ENCODE peak calls at places on chromosomes 4 and X, in ten cellular contexts. X, F, V, I, N, P, A, R, T and G are unnamed samples.

GRCh38 chrX:54529166-54529558 is 857 bp upstream of the GNL3L start:
- DNase-seq in A (no peak), N (no peak), R (no peak), P (no peak), V (no peak), T (no peak), I (no peak), X (no peak), F (no peak), G (no peak)

GRCh38 chrX:96683997-96684338 is 674 bp upstream of the DIAPH2 start:
- DNase-seq in T (peak), V (no peak), N (no peak), P (no peak), X (no peak), I (no peak), F (no peak), R (no peak), A (no peak), G (peak)

GRCh38 chr4:84913176-84913575 is 53.3 kb downstream of the WDFY3 start:
- DNase-seq in N (no peak), X (no peak), A (no peak), P (no peak), R (no peak), F (no peak), T (no peak), I (no peak), V (no peak), G (no peak)

GRCh38 chrX:11770320-11770719 is 12.3 kb downstream of the MSL3 start:
- DNase-seq in A (peak), I (peak), P (no peak), N (peak), V (peak), T (peak), X (peak), R (peak), F (peak), G (peak)

GRCh38 chrX:105136786-105137185 is 83.7 kb downstream of the TEX13A start:
- DNase-seq in A (peak), F (no peak), I (no peak), N (no peak), V (no peak), X (peak), T (no peak), R (no peak), P (no peak), G (no peak)

GRCh38 chr4:151674804-151675290 is 86.0 kb downstream of the GATB start:
- DNase-seq in X (peak), P (peak), A (peak), N (no peak), R (peak), F (peak), V (no peak), T (no peak), I (peak), G (peak)

GRCh38 chr4:53575552-53575951 is 15.7 kb downstream of the LNX1 start:
- DNase-seq in X (no peak), N (no peak), P (no peak), R (no peak), T (no peak), F (no peak), I (no peak), A (no peak), V (no peak), G (no peak)

GRCh38 chrX:19904778-19905367 is 17.5 kb upstream of the SH3KBP1 start:
- DNase-seq in V (peak), I (no peak), X (peak), A (peak), F (peak), T (peak), P (no peak), N (peak), R (no peak), G (peak)

GRCh38 chrX:130091976-130092522 is 18.2 kb downstream of the ELF4 start:
- DNase-seq in N (no peak), X (no peak), R (peak), P (peak), A (peak), F (no peak), I (peak), T (peak), V (no peak), G (no peak)

GRCh38 chr4:989722-990471 is 3.1 kb downstream of the IDUA start:
- DNase-seq in I (no peak), N (no peak), A (no peak), V (no peak), P (no peak), F (no peak), X (no peak), T (no peak), R (no peak), G (no peak)

GRCh38 chr4:110613710-110614109 is 9.2 kb downstream of the PITX2 start:
- DNase-seq in F (no peak), T (no peak), I (no peak), A (no peak), V (no peak), N (no peak), P (no peak), X (no peak), R (peak), G (no peak)

GRCh38 chrX:10074241-10074941 is 82.4 kb upstream of the CLCN4 start:
- DNase-seq in T (no peak), N (no peak), P (no peak), A (no peak), F (no peak), I (no peak), R (no peak), V (no peak), X (peak), G (no peak)

GRCh38 chrX:150805736-150806135 is 92.7 kb downstream of the CD99L2 start:
- DNase-seq in A (no peak), I (no peak), V (peak), P (no peak), T (no peak), R (no peak), F (no peak), N (no peak), X (no peak), G (no peak)

GRCh38 chrX:68726366-68726765 is 78.9 kb downstream of the STARD8 start:
- DNase-seq in R (no peak), P (no peak), I (no peak), V (no peak), N (no peak), A (no peak), T (no peak), F (no peak), X (no peak), G (no peak)

GRCh38 chr4:14059006-14059405 is 431.5 kb upstream of the BOD1L1 start:
- DNase-seq in R (no peak), X (peak), A (no peak), V (peak), P (no peak), F (no peak), I (no peak), T (no peak), N (no peak), G (no peak)

GRCh38 chr4:85886665-85887064 is 411.7 kb downstream of the ARHGAP24 start:
- DNase-seq in R (no peak), I (no peak), N (no peak), A (peak), T (no peak), F (no peak), P (no peak), X (no peak), V (no peak), G (no peak)

GRCh38 chr4:39179681-39180080 is 2.6 kb upstream of the WDR19 start:
- DNase-seq in P (no peak), A (no peak), I (no peak), N (no peak), F (no peak), X (no peak), T (no peak), R (no peak), V (no peak), G (no peak)

GRCh38 chr4:39181520-39181904 is 817 bp upstream of the WDR19 start:
- DNase-seq in N (no peak), F (no peak), V (no peak), A (no peak), X (no peak), P (no peak), T (no peak), R (no peak), I (no peak), G (no peak)

GRCh38 chr4:39181905-39182638 is at the start of gene WDR19:
- DNase-seq in P (peak), F (peak), X (peak), V (peak), I (peak), N (peak), T (peak), R (peak), A (peak), G (peak)

GRCh38 chr4:39178706-39179105 is 3.6 kb upstream of the WDR19 start:
- DNase-seq in P (no peak), R (no peak), X (no peak), I (no peak), A (no peak), F (no peak), N (no peak), V (peak), T (no peak), G (no peak)
- H3K9ac ChIP-seq in P (no peak), R (no peak), X (no peak), I (no peak), A (no peak), F (no peak), N (no peak), V (no peak), T (no peak), G (no peak)

DNA sequence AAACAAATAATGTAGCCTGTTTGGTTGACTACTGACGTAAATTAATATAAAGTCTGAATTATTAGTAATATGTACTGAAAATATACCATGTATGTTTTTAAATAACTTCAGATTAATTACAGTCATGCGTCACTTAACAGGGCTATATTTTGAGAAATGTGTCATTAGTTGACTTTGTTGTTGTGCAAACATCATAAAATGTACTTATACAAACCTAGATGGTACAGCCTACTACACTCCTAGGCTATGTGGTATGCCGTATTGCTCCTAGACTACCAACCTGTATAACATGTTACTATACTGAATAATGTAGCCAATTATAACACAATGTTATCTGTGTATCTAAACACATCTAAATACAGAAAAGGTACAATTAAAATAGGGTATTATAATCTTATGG is 66.6 kb downstream of the RNF150 start:
- DNase-seq in R (no peak), X (no peak), N (no peak), F (no peak), P (no peak), I (no peak), A (no peak), T (no peak), V (no peak), G (no peak)
- TF ChIP-seq CTCF in R (no peak), X (no peak), N (no peak), F (no peak), P (no peak), I (no peak), A (no peak), T (no peak), V (no peak), G (no peak)

DNA sequence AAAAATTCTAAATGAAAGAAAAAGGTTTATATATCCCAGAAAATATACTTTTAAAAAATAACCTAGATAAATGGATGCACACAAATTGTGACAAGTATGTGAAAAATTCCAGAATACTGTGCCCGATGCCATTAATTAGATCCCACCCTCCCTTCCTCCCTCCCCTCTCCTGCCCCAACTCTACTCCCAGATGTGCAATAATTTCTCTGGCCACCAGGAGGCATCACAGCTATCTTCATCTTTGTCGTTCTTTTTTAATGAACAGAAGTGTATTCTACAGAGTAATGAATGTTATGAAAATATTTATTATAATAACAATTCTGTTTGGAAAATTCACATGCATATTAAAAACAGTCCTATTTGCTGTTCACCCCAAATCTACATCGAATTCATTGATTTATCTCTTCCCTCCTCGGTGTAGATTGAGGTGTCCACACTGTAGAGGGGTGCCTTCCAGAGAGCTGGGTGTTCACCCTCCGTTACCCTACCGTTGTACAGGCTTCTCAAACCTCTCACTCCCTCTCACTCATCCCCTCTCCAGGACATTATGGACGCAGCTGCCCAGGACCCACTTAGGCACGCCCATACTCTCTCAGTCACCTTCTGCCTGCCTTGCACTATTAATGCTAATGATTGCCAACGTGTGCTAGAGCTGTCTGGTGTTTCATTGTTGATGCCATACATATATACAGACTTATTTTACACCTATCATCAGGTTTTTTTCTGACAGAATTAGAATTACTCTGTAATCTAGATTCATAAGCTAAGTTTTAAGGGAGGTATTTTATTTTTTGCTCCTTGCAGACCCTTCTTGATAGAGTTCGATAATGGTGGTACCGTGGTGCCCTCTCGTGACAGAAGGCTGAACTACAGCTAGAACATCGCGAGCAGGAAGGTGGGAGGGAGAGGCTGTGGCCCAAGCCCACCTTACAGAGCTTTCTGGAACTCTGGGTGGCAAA is 14.1 kb downstream of the RAB40AL start:
- DNase-seq in P (peak), I (peak), X (peak), F (peak), R (peak), V (peak), T (peak), N (peak), A (peak), G (peak)
- H3K9ac ChIP-seq in P (no peak), I (no peak), X (no peak), F (no peak), R (no peak), V (no peak), T (no peak), N (no peak), A (no peak), G (no peak)

GRCh38 chr4:158129649-158130048 is 43.2 kb downstream of the GASK1B start:
- DNase-seq in N (no peak), X (peak), F (no peak), T (no peak), P (no peak), I (no peak), V (no peak), A (no peak), R (no peak), G (no peak)
- TF ChIP-seq CTCF in N (no peak), X (no peak), F (no peak), T (no peak), P (no peak), I (no peak), V (no peak), A (no peak), R (no peak), G (no peak)